ENCODE peak calls at places on chromosomes 16 and 17, in four cellular contexts. U is psoas muscle; N is CD4-positive, CD25-positive, alpha-beta regulatory T cell; F is AG10803. T is an unnamed sample.

GRCh38 chr17:55750750-55751641 is at the start of gene PCTP:
- DNase-seq in U (peak; percentile 97), N (peak; percentile 90), F (peak; percentile 94), T (peak; percentile 72)

GRCh38 chr16:64051826-64052225 is 1070.0 kb downstream of the CDH11 start:
- DNase-seq in U (no peak), N (no peak), F (peak; percentile 0), T (no peak)

GRCh38 chr17:75587718-75588545 is at the start of gene MYO15B:
- DNase-seq in U (peak; percentile 78), N (peak; percentile 57), F (no peak), T (no peak)

GRCh38 chr17:78343433-78344201 is 16.3 kb downstream of the SOCS3 start:
- DNase-seq in U (no peak), N (peak; percentile 96), F (no peak), T (no peak)

GRCh38 chr17:14737984-14738651 is 437.2 kb downstream of the HS3ST3B1 start:
- DNase-seq in U (peak; percentile 91), N (no peak), F (peak; percentile 99), T (peak; percentile 100)

GRCh38 chr16:69187387-69187890 is 475 bp downstream of the SNTB2 start:
- DNase-seq in U (peak; percentile 86), N (peak; percentile 64), F (peak; percentile 43), T (no peak)

GRCh38 chr16:86836503-86837125 is 258.3 kb downstream of the FOXL1 start:
- DNase-seq in U (no peak), N (no peak), F (peak; percentile 95), T (peak; percentile 70)

GRCh38 chr16:13436641-13437423 is 483.1 kb upstream of the ERCC4 start:
- DNase-seq in U (no peak), N (no peak), F (peak; percentile 40), T (no peak)

GRCh38 chr17:10266477-10266876 is 68.1 kb upstream of the GAS7 start:
- DNase-seq in U (no peak), N (no peak), F (peak; percentile 28), T (no peak)

GRCh38 chr16:88785106-88785924 is at the start of gene PIEZO1:
- DNase-seq in U (peak; percentile 83), N (peak; percentile 80), F (peak; percentile 61), T (no peak)

GRCh38 chr17:42016411-42016831 is 818 bp downstream of the DNAJC7 start:
- DNase-seq in U (no peak), N (peak; percentile 35), F (peak; percentile 37), T (no peak)

GRCh38 chr16:77169650-77170236 is 21.2 kb upstream of the MON1B start:
- DNase-seq in U (no peak), N (peak; percentile 63), F (peak; percentile 9), T (no peak)

GRCh38 chr16:28985611-28986041 is 774 bp downstream of the LAT start:
- DNase-seq in U (no peak), N (no peak), F (no peak), T (no peak)
- H3K4me3 ChIP-seq in U (no peak overlapping the region), N (peak overlapping the region; percentile 85), F (no peak overlapping the region), T (no peak overlapping the region)

DNA sequence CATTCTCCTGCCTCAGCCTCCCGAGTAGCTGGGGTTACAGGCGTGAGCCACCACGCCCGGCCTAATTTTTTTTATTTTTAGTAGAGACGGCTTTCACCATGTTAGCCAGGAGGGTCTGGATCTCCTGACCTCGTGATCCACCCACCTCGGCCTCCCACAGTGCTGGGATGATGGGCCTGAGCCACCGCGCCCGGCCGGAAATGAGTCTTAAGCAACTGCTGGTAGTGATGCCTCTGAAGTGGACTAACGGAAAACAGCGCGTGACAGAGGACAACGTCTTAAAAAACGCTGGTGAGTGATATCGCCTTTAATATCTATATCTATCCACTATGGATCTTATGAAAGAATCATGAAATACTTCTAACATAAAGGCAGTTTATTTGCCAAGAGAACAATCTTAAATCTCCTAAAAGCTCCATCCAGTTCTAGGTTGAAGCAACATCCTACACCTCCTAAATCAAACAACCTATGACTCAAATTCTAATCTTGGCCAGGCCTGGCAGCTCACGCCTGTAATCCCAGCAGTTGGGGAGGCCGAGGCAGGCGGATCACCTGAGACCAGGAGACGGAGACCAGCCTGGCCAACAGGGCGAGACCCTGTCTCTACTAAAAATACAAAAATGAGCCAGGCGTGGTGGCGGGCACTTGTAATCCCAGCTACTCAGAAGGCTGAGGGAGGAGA is 69.8 kb downstream of the NXN start:
- DNase-seq in U (peak; percentile 67), N (no peak), F (peak; percentile 89), T (no peak)
- H3K4me3 ChIP-seq in U (no peak overlapping the region), N (no peak overlapping the region), F (peak overlapping the region; percentile 36), T (no peak overlapping the region)

GRCh38 chr16:52078716-52079655 is 468.0 kb downstream of the TOX3 start:
- DNase-seq in U (no peak), N (no peak), F (no peak), T (no peak)
- H3K4me3 ChIP-seq in U (no peak overlapping the region), N (no peak overlapping the region), F (no peak overlapping the region), T (no peak overlapping the region)

DNA sequence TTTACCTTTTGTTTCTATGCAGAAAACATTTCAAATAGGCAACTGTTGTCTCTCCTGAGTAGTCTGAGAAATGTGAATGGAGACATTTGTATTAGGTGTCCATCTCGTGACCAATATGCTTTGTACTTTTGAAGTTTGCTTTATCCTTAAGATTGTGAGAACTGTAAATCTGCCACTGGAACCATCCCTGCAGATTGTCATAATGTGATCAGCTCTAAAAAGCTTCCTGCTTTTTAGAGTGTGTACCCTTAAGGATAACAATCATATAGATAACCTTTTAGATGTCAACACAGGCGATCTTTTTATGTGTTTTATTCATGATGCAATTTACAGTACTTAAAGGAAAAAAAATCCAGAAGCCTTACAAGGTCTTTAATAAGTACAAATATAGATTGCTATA is 63.5 kb downstream of the PRKCA start:
- DNase-seq in U (no peak), N (no peak), F (no peak), T (no peak)
- H3K4me3 ChIP-seq in U (no peak overlapping the region), N (no peak overlapping the region), F (no peak overlapping the region), T (no peak overlapping the region)

DNA sequence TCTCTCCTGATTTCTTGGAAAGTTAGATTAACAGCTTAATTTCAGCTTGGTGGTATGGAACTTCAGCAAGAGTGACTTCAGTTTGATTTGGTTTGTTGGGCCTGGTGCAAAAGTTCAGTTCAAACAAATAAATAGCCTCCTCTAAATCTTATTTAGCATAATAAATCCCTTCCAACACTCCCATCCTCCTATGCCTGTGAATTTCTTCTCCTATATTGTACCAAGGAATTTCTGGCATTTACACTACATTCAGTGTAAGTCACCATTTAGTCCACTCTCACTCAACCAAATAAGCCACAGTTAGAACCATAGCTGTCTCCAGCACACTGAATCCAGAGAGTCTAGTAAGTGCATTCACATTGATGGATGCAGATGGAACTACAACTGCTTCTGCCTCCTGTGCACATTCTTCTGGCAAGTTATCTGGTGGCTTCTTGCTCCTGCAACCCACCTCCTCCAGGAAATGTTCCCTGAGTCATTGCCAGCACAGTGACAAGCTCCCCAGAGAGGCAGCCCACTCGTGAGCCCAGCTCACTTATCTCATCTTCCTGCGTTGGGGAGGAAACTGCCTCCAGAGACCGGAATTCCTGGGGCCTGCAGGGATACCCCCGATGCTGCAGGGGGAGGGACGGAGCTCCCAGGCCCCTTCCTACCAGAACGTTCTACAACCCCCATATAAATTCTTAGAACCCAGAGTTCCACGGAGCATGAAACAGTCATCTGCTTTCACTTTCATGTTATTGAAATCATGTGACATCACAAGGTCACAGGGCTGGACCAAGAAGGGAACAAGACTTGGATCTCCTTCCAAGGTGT is 318.3 kb downstream of the PHKB start:
- DNase-seq in U (no peak), N (peak; percentile 71), F (peak; percentile 15), T (no peak)
- H3K4me3 ChIP-seq in U (peak overlapping the region; percentile 46), N (peak overlapping the region; percentile 69), F (peak overlapping the region; percentile 42), T (peak overlapping the region; percentile 19)

GRCh38 chr16:81451753-81452680 is 7.4 kb downstream of the CMIP start:
- DNase-seq in U (no peak), N (peak; percentile 52), F (no peak), T (no peak)
- H3K4me3 ChIP-seq in U (no peak overlapping the region), N (peak overlapping the region; percentile 21), F (no peak overlapping the region), T (no peak overlapping the region)

GRCh38 chr17:59093702-59094231 is 12.9 kb downstream of the TRIM37 start:
- DNase-seq in U (peak; percentile 64), N (no peak), F (peak; percentile 97), T (peak; percentile 86)
- H3K4me3 ChIP-seq in U (no peak overlapping the region), N (no peak overlapping the region), F (no peak overlapping the region), T (peak overlapping the region; percentile 7)

GRCh38 chr17:81389585-81389984 is 5.7 kb upstream of the BAHCC1 start:
- DNase-seq in U (no peak), N (no peak), F (peak; percentile 13), T (no peak)

GRCh38 chr17:81386646-81387234 is 8.5 kb upstream of the BAHCC1 start:
- DNase-seq in U (peak; percentile 83), N (no peak), F (peak; percentile 20), T (no peak)

GRCh38 chr17:81387235-81388060 is 7.8 kb upstream of the BAHCC1 start:
- DNase-seq in U (peak; percentile 82), N (peak; percentile 41), F (peak; percentile 67), T (no peak)

GRCh38 chr17:81388612-81389367 is 6.5 kb upstream of the BAHCC1 start:
- DNase-seq in U (peak; percentile 82), N (no peak), F (peak; percentile 8), T (no peak)

GRCh38 chr17:81388091-81388611 is 7.1 kb upstream of the BAHCC1 start:
- DNase-seq in U (no peak), N (no peak), F (no peak), T (no peak)
- H3K4me3 ChIP-seq in U (peak overlapping the region; percentile 95), N (no peak overlapping the region), F (peak overlapping the region; percentile 70), T (peak overlapping the region; percentile 60)

DNA sequence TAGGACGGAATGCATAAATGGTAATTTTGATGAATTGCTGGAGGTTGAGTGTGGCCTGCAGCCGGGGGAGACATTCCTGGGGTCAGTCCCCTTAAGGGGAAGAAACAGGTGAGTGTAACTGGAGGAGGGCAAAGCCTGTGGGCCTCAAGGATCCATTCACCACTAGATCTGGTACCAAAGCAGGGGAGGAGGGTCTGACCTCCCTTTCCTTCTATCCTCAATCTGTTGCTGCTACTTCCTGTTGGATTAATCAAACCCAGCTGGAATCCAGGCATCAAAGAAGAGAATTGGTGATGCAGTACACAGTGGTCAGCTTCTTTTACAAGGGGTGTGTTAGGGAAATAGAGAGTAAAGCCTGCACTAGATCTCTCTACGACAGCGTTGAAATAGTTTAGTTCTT is 8.6 kb upstream of the ABCA9 start:
- DNase-seq in U (no peak), N (no peak), F (peak; percentile 32), T (no peak)
- H3K4me3 ChIP-seq in U (no peak overlapping the region), N (no peak overlapping the region), F (no peak overlapping the region), T (no peak overlapping the region)